ENCODE peak calls at places on chromosomes 16 and 17, in six cellular contexts. J, P, T, O, Z and E are unnamed samples.

GRCh38 chr16:47565454-47565853 is 104.3 kb downstream of the PHKB start:
- DNase-seq in J (no peak), P (peak), T (no peak), O (no peak), Z (no peak), E (peak)

GRCh38 chr17:77923135-77923534 is 35.4 kb upstream of the TNRC6C start:
- DNase-seq in J (no peak), P (no peak), T (peak), O (no peak), Z (no peak), E (no peak)

GRCh38 chr17:49035470-49036269 is 38.5 kb downstream of the IGF2BP1 start:
- DNase-seq in J (peak), P (no peak), T (peak), O (peak), Z (no peak), E (no peak)

GRCh38 chr17:74454197-74455024 is 12.0 kb upstream of the CD300A start:
- DNase-seq in J (peak), P (peak), T (peak), O (no peak), Z (no peak), E (no peak)

GRCh38 chr16:17520567-17520966 is 49.8 kb upstream of the XYLT1 start:
- DNase-seq in J (no peak), P (no peak), T (no peak), O (no peak), Z (no peak), E (no peak)

GRCh38 chr17:28599311-28600184 is 723 bp upstream of the SPAG5 start:
- DNase-seq in J (peak), P (no peak), T (no peak), O (peak), Z (no peak), E (peak)

GRCh38 chr17:31527606-31528005 is 136.1 kb downstream of the RAB11FIP4 start:
- DNase-seq in J (no peak), P (no peak), T (no peak), O (no peak), Z (no peak), E (no peak)

GRCh38 chr16:70688266-70688742 is 2.5 kb upstream of the MTSS2 start:
- DNase-seq in J (no peak), P (no peak), T (no peak), O (peak), Z (no peak), E (no peak)

GRCh38 chr16:88458773-88459235 is 5.7 kb downstream of the ZFPM1 start:
- DNase-seq in J (no peak), P (no peak), T (no peak), O (no peak), Z (no peak), E (no peak)

GRCh38 chr16:47774661-47775060 is 313.5 kb downstream of the PHKB start:
- DNase-seq in J (peak), P (no peak), T (peak), O (peak), Z (no peak), E (no peak)

GRCh38 chr16:81445143-81445922 is 725 bp downstream of the CMIP start:
- DNase-seq in J (peak), P (no peak), T (peak), O (peak), Z (no peak), E (no peak)

GRCh38 chr17:11241611-11242226 is 706 bp downstream of the SHISA6 start:
- DNase-seq in J (peak), P (no peak), T (no peak), O (peak), Z (no peak), E (no peak)

GRCh38 chr16:2603165-2604015 is 65.6 kb downstream of the PDPK1 start:
- DNase-seq in J (peak), P (peak), T (peak), O (peak), Z (peak), E (peak)

GRCh38 chr17:80103061-80103481 is 1.7 kb downstream of the GAA start:
- DNase-seq in J (no peak), P (no peak), T (no peak), O (no peak), Z (peak), E (no peak)

GRCh38 chr17:28334666-28335200 is 539 bp downstream of the IFT20 start:
- DNase-seq in J (no peak), P (no peak), T (no peak), O (no peak), Z (no peak), E (no peak)

GRCh38 chr16:55501549-55502322 is 7.1 kb upstream of the LPCAT2 start:
- DNase-seq in J (no peak), P (no peak), T (peak), O (no peak), Z (no peak), E (no peak)

GRCh38 chr16:7369181-7369580 is 36.5 kb downstream of the RBFOX1 start:
- DNase-seq in J (no peak), P (no peak), T (no peak), O (no peak), Z (no peak), E (no peak)

GRCh38 chr17:37231882-37232281 is 143.9 kb upstream of the C17orf78 start:
- DNase-seq in J (peak), P (no peak), T (no peak), O (no peak), Z (no peak), E (no peak)

GRCh38 chr17:33709881-33710280 is 416.8 kb upstream of the ASIC2 start:
- DNase-seq in J (no peak), P (no peak), T (no peak), O (no peak), Z (no peak), E (no peak)

GRCh38 chr17:74521701-74522201 is 9.5 kb downstream of the CD300LB start:
- DNase-seq in J (no peak), P (peak), T (no peak), O (peak), Z (no peak), E (no peak)

GRCh38 chr16:81500833-81501521 is 56.4 kb downstream of the CMIP start:
- DNase-seq in J (no peak), P (no peak), T (no peak), O (no peak), Z (no peak), E (no peak)

GRCh38 chr17:73010414-73010813 is 82.1 kb downstream of the SLC39A11 start:
- DNase-seq in J (no peak), P (no peak), T (no peak), O (no peak), Z (no peak), E (no peak)

GRCh38 chr17:6970992-6971391 is 24.9 kb upstream of the ALOX12 start:
- DNase-seq in J (no peak), P (no peak), T (no peak), O (no peak), Z (no peak), E (no peak)

GRCh38 chr16:77500286-77500598 is 65.4 kb upstream of the ADAMTS18 start:
- DNase-seq in J (no peak), P (no peak), T (no peak), O (no peak), Z (no peak), E (no peak)
- TF ChIP-seq CTCF in J (no peak), P (no peak), T (no peak), O (no peak), Z (no peak), E (no peak)

DNA sequence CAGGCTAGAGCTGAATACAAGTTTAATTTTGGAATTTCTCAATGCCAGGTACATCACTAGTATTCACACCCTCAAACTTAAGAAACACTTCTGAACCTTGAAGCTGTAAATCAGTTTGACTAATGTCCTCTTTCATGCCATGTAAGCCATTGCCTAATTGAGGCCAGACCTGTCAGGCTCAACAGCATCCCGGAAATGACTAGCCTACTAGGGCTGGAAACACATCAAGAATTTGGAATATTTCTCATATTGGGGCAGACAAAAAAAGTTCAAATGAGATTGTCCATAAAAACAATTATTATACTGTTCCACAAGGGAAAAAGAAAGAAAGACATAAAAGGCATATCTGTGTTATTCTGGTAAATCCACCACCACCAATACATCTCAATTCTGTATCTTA is 1.7 kb downstream of the USP32 start:
- DNase-seq in J (peak), P (no peak), T (no peak), O (no peak), Z (no peak), E (no peak)
- H3K4me3 ChIP-seq in J (peak), P (peak), T (peak), O (peak), Z (peak), E (peak)

GRCh38 chr17:19648475-19649406 is at the start of gene ALDH3A2:
- DNase-seq in J (peak), P (peak), T (peak), O (peak), Z (peak), E (peak)
- TF ChIP-seq CTCF in J (peak), P (peak), T (peak), O (no peak), Z (peak), E (peak)

DNA sequence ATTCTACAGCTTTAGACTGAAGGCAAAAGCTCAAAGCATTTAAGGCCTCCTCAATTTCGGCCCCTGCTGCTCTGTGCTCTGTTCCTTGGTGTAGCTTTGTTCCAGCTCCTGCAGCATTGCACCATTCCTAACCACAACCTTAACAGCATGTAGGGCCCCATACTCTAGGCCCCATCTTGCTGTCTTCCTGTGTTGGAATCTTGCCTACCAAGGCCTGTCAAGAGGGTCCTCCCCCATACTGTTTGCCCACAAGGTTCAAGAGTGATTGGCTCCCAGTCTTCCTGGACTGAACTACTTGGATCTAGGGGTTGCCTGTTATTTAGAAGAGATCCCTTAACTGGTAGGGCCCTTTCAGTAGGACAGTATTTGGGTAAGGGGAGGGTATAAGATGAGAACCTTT is 26.8 kb downstream of the TRPV2 start:
- DNase-seq in J (no peak), P (no peak), T (peak), O (no peak), Z (no peak), E (no peak)
- H3K4me3 ChIP-seq in J (no peak), P (no peak), T (no peak), O (no peak), Z (no peak), E (peak)

DNA sequence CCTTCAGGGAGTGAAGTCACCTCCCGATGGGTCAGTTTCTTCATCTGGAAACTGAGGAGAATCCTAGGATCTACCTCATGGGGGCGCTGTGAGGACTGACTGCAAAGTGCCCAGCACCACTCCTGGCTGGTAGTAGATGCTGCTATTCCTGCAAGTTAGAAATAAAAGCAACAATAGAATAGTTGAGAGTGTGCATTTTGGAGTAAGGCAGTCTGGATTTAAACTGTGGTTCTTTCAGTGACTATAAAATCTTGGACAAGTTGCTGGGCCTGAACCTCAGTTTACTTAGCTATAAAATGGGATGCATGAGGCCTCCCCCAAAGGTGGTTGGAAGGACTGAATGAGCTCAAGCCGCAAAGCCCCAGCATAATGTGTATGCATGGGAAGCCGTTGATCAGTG is 70.6 kb downstream of the CYB5B start:
- DNase-seq in J (no peak), P (no peak), T (peak), O (no peak), Z (no peak), E (no peak)
- TF ChIP-seq CTCF in J (no peak), P (no peak), T (peak), O (no peak), Z (peak), E (peak)

GRCh38 chr17:39221572-39221971 is 4.2 kb downstream of the STAC2 start:
- DNase-seq in J (no peak), P (no peak), T (no peak), O (no peak), Z (no peak), E (no peak)

GRCh38 chr17:39213852-39214251 is 11.9 kb downstream of the STAC2 start:
- DNase-seq in J (peak), P (no peak), T (no peak), O (peak), Z (no peak), E (no peak)

GRCh38 chr17:39218906-39219305 is 6.8 kb downstream of the STAC2 start:
- DNase-seq in J (no peak), P (no peak), T (no peak), O (no peak), Z (no peak), E (no peak)

GRCh38 chr17:39219647-39220154 is 6.0 kb downstream of the STAC2 start:
- DNase-seq in J (no peak), P (no peak), T (no peak), O (no peak), Z (no peak), E (no peak)

DNA sequence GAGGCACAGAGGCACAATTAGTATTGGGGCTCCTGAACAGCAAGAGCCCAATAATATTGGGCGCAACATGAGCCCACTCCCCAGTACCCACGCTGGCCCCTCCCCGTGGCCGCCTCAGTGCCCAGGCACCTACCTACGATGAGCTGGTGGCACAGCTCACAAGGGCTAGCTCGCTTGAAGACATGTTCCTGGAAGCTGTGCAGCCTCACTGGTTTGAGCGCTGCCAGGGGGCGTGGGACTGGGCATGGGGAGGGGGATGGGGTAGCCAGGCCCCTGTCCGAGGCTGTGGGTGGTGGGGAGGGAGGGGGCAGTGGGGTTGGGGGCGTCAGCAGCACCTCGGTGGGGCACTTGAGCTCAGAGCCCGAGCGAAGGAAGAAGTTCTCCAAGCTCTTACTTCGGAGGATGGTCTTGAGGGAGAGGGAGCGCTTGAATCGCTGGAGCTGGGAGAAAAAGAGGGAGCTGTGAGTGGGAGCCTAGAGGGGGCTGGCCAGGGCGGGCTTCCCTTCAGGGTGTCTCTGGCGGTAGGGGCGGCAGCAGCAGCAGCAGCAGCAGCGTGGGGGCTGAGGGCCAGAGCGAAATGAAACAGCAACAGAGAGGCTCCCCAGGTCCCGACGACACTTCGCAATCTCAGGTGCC is 7.9 kb downstream of the STAC2 start:
- DNase-seq in J (no peak), P (no peak), T (no peak), O (no peak), Z (no peak), E (no peak)
- H3K4me3 ChIP-seq in J (no peak), P (no peak), T (no peak), O (no peak), Z (no peak), E (no peak)

GRCh38 chr16:534089-534635 is 6.7 kb downstream of the CAPN15 start:
- DNase-seq in J (peak), P (no peak), T (no peak), O (peak), Z (no peak), E (no peak)
- TF ChIP-seq CTCF in J (no peak), P (no peak), T (no peak), O (no peak), Z (no peak), E (no peak)

GRCh38 chr17:81650951-81651350 is 5.4 kb downstream of the PDE6G start:
- DNase-seq in J (no peak), P (no peak), T (no peak), O (no peak), Z (no peak), E (no peak)

GRCh38 chr17:81655378-81656117 is 794 bp downstream of the PDE6G start:
- DNase-seq in J (no peak), P (no peak), T (peak), O (no peak), Z (no peak), E (no peak)

GRCh38 chr17:81656118-81656743 is at the start of gene PDE6G:
- DNase-seq in J (no peak), P (no peak), T (no peak), O (no peak), Z (no peak), E (no peak)

GRCh38 chr17:81651692-81652091 is 4.7 kb downstream of the PDE6G start:
- DNase-seq in J (no peak), P (no peak), T (no peak), O (no peak), Z (peak), E (no peak)

DNA sequence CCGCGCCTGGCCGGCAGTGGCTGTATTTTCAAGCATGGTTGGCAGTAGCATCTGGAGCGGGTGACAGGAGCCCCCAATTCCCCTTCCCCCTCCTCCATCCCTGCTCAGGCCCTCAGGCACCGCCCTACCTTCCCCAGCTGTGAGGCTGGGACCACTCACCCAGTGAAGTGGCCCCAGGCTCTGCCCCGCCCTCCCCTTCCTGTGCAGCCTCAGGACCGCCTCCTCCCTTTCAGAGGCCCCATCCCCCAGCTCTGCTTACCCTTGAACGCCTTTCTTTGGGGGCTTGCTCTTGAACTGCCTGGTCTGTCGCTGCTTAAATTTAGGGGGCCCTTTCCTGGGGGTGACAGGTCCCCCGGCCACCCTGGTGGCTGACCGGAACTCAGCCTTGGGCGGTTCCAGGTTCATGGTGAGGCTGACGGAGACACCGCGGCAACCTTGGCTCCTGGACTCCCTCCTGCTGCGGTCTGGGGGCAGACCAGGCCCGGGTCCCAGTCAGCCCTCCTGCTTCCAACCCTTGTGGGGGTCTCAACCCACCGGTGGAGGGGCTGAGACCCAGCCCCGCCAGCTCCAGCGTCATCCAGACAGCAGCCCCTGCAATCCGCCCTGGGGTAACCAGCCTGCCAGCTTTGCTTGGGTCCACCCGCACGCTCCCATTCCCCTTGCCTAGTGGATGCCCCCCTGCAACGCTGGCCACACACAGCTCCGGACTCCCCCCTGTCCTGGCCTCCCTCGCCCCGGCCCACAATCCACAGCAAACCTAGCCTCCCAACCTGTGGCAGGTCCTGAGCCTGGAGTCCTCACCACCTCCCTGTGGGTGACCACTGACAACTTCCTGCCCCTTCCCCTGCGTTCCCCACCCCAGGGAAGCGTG is 3.2 kb downstream of the PDE6G start:
- DNase-seq in J (no peak), P (no peak), T (no peak), O (no peak), Z (no peak), E (no peak)
- H3K4me3 ChIP-seq in J (no peak), P (no peak), T (no peak), O (no peak), Z (no peak), E (peak)

GRCh38 chr17:81189670-81190530 is 23.9 kb upstream of the AATK start:
- DNase-seq in J (no peak), P (no peak), T (peak), O (no peak), Z (no peak), E (no peak)
- TF ChIP-seq CTCF in J (peak), P (peak), T (peak), O (no peak), Z (peak), E (no peak)

GRCh38 chr17:55720917-55721836 is 1.5 kb downstream of the TMEM100 start:
- DNase-seq in J (no peak), P (no peak), T (no peak), O (no peak), Z (no peak), E (no peak)
- H3K4me3 ChIP-seq in J (peak), P (peak), T (no peak), O (peak), Z (no peak), E (no peak)